ENCODE peak calls at places on chromosome 16, in four cellular contexts. O is K562, T is GM12878, H is HepG2. Z is an unnamed sample.

GRCh38 chr16:19359556-19359955 is 58.1 kb upstream of the TMC5 start:
- DNase-seq in O (no peak), T (no peak), H (no peak), Z (no peak)

GRCh38 chr16:86935323-86935669 is 356.9 kb downstream of the FOXL1 start:
- DNase-seq in O (no peak), T (no peak), H (no peak), Z (no peak)

GRCh38 chr16:80968386-80969113 is 38.1 kb downstream of the CMC2 start:
- DNase-seq in O (no peak), T (no peak), H (no peak), Z (peak; percentile 49)

GRCh38 chr16:87457724-87458423 is 35.0 kb downstream of the ZCCHC14 start:
- DNase-seq in O (no peak), T (peak; percentile 38), H (no peak), Z (peak; percentile 80)

GRCh38 chr16:22813946-22814325 is at the start of gene HS3ST2:
- DNase-seq in O (no peak), T (no peak), H (no peak), Z (no peak)

GRCh38 chr16:1048442-1049112 is 24.0 kb upstream of the SSTR5 start:
- DNase-seq in O (peak; percentile 69), T (no peak), H (peak; percentile 14), Z (peak; percentile 26)

GRCh38 chr16:86318119-86318518 is 192.2 kb upstream of the FOXF1 start:
- DNase-seq in O (no peak), T (no peak), H (no peak), Z (no peak)

GRCh38 chr16:5490499-5490898 is 392.9 kb upstream of the EEF2KMT start:
- DNase-seq in O (peak; percentile 71), T (no peak), H (peak; percentile 43), Z (no peak)

GRCh38 chr16:50816901-50817555 is 75.1 kb downstream of the CYLD start:
- DNase-seq in O (no peak), T (no peak), H (no peak), Z (no peak)

DNA sequence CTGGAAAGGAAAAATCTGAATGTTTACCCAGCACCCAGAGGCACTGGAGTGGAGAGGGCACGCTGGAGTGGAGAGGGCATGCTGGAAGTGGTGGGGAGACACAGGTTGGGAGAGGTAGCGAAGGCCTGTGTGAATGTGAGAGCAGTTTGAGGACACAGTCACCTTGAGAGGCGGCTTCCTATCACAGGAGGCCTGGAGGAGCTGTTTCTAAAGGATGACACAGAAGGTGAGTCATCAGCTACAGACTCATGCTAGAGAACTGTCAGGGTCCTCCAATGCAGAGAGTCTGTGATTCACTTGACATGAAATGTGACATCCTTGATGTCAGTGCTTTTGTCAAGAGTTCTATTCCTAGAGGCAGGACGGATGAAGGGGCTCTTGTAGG is 13.8 kb downstream of the CTRL start:
- DNase-seq in O (peak; percentile 75), T (no peak), H (peak; percentile 53), Z (no peak)
- TF ChIP-seq MAX in O (no peak), T (no peak), H (no peak), Z (no peak)

GRCh38 chr16:10495031-10495345 is 85.4 kb downstream of the EMP2 start:
- DNase-seq in O (no peak), T (no peak), H (no peak), Z (no peak)
- TF ChIP-seq EZH2 in O (no peak), T (no peak), H (no peak), Z (no peak)

DNA sequence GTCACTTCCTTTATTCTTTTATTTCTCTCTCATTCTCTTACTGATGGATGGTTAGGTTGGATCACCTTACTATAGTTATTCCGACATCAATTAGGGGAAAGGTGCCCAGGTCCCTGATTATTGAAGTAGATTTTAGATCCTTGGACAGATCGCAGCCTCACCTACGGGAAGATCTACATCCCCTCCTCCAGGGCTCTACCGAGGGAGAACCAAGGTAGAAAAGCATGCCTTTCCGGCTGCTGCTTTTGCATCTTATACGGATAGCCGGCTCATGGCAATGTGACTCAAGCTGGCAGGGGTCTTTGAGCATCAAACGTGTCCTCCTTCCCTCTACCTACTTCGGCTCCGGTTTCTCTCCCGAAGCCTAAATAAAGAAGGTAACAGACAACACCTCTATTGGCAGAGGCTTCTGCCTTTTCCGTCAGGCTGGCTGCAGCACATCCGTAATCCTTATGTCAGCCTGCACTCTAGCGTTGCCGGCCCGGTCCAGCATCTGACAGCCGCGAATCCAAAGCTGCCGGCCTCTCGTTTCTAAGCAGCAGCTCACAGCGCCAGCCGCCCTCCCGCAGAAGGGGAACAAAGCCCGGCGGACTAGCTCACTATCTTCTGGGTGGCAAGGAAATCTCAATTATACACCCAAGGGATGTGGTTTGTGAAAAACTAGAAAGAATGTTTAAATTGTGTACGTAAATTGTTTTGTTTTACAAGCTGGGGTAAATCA is 46.9 kb downstream of the IRX6 start:
- DNase-seq in O (peak; percentile 19), T (no peak), H (peak; percentile 7), Z (no peak)
- TF ChIP-seq MYC in O (no peak), T (no peak), H (no peak), Z (no peak)

GRCh38 chr16:15759070-15759469 is 97.8 kb downstream of the MYH11 start:
- DNase-seq in O (no peak), T (no peak), H (no peak), Z (no peak)

GRCh38 chr16:15760129-15760528 is 96.7 kb downstream of the MYH11 start:
- DNase-seq in O (no peak), T (no peak), H (no peak), Z (no peak)

GRCh38 chr16:15757075-15757386 is 99.8 kb downstream of the MYH11 start:
- DNase-seq in O (no peak), T (no peak), H (no peak), Z (no peak)

GRCh38 chr16:15754821-15755534 is 101.8 kb downstream of the MYH11 start:
- DNase-seq in O (no peak), T (no peak), H (no peak), Z (no peak)

DNA sequence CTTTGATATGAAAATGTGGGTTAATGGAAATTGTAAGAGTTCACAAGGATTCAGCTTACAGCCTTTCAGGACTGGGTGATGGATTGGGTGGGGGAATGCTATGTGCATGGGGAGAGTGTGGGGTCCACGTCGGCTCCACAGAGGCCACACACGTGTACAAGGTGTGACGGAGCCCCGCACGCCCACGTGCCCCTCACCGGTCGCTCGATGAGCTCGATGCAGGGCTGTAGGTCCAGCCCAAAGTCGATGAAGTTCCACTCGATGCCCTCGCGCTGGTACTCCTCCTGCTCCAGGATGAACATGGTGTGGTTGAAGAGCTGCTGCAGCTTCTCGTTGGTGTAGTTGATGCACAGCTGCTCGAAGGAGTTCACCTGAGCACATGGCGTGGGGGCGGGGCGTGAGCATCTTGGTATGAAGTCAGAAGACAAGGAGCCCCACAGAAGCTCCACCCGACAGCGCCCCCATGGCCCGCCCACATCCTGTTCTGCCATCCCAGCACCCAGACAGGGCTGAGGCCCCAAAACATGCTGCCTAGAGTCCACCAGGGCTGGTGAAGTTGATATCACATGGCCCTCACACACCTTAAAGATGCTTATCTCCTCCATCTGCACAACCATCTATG is 99.1 kb downstream of the MYH11 start:
- DNase-seq in O (peak; percentile 31), T (no peak), H (no peak), Z (no peak)
- TF ChIP-seq MAX in O (peak; percentile 35), T (no peak), H (no peak), Z (no peak)

GRCh38 chr16:84239910-84240309 is at the start of gene KCNG4:
- DNase-seq in O (no peak), T (no peak), H (no peak), Z (no peak)
- TF ChIP-seq EZH2 in O (no peak), T (no peak), H (no peak), Z (no peak)

GRCh38 chr16:7268182-7268581 is 64.5 kb upstream of the RBFOX1 start:
- DNase-seq in O (peak; percentile 41), T (no peak), H (peak; percentile 44), Z (no peak)
- TF ChIP-seq MYC in O (no peak), T (no peak), H (no peak), Z (no peak)

DNA sequence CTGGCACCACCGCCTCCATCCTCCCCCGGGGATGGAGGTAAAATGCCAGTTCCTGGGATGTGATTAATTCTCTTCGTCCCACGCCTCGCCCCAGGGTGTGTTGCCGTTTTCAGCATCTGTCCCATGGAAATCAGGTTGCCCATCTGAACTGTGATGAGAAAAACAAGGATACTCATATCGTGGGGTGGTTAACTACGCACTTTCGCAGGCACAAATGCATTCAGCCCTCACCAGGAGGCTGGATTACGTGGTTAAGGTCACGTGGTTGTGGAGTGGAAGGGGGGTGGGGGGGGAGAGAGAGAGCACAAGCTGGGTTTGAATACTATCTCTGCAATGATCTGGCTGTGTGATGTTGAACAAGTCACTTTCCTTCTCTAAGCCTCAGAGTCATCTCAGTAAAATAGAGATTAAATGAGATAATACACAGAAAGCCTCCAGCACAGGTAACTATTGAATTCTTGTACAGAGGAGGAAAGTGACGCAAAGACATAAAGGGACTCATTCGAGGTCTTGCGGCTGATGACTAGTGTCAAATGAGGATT is 74.7 kb downstream of the BMERB1 start:
- DNase-seq in O (peak; percentile 45), T (no peak), H (no peak), Z (no peak)
- TF ChIP-seq MAX in O (no peak), T (no peak), H (no peak), Z (no peak)

DNA sequence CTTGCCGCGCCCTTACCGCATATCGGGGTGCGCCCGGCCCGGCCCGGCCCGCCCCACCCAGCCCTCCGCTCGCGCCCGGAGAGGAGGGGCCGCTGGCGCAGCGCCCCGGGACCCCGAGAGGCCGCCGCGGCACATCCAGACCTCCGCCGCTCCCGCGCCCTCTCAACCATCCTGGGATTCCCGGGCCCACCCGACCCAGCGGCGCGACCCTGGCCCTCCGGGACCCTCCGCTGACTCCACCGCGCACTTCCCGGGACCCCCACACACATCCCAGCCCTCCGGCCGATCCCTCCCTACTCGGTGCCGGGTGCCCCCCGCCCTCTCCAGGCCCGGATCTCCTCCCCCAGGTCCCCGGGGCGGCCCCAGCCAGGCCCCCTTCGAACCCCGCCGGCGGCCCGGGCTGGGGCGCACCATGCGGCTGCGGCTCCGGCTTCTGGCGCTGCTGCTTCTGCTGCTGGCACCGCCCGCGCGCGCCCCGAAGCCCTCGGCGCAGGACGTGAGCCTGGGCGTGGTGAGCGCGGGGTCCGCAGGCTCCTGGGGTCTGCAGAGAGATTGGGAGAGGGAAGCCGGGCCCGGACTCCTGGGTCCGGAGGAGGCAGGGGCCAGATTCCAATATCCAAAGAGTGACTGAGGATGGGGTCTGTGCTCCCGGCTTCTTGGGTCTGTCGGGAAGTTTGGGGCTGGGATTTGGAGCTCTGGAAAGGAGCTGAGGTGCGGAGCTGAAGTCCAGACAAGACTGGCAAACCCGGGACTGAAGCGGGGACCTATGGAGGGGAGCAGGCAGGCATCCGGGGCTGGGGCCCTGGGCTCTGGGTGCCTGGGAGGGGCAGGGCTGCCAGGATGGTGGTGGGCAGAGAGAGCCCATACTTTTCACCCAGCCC is at the start of gene MMP25:
- DNase-seq in O (no peak), T (no peak), H (no peak), Z (no peak)
- TF ChIP-seq EZH2 in O (no peak), T (no peak), H (no peak), Z (peak; percentile 99)